ENCODE peak calls at places on chromosomes 2 and 18, in five cellular contexts. E is stimulated activated effector memory CD8-positive, alpha-beta T cell treated with anti-CD3 and anti-CD28 coated beads, Interleukin-12 subunit alpha, Interleukin-12 subunit beta, amount 100 ng/mL, for 72 hours; N is omental fat pad; D is neural crest cell; M is GOT3. Q is an unnamed sample.

GRCh38 chr2:146634256-146635068 is 1210.4 kb upstream of the ACVR2A start:
- DNase-seq in E (no peak), N (no peak), D (no peak), M (no peak), Q (no peak)

GRCh38 chr2:229714080-229714735 is at the start of gene DNER:
- DNase-seq in E (peak; percentile 67), N (no peak), D (peak; percentile 47), M (no peak), Q (no peak)

GRCh38 chr2:230849633-230850357 is 14.9 kb upstream of the ITM2C start:
- DNase-seq in E (peak; percentile 89), N (peak; percentile 59), D (peak; percentile 60), M (no peak), Q (no peak)

GRCh38 chr18:78717051-78717765 is 262.4 kb upstream of the SALL3 start:
- DNase-seq in E (no peak), N (no peak), D (no peak), M (no peak), Q (no peak)

GRCh38 chr2:133976659-133977058 is 277.2 kb upstream of the MGAT5 start:
- DNase-seq in E (no peak), N (no peak), D (no peak), M (no peak), Q (no peak)

GRCh38 chr18:67600781-67601180 is 84.3 kb upstream of the DSEL start:
- DNase-seq in E (no peak), N (no peak), D (no peak), M (no peak), Q (no peak)

GRCh38 chr18:33135951-33136660 is 304.4 kb downstream of the CCDC178 start:
- DNase-seq in E (no peak), N (no peak), D (no peak), M (no peak), Q (no peak)

GRCh38 chr2:105291981-105292380 is 37.6 kb downstream of the TGFBRAP1 start:
- DNase-seq in E (no peak), N (no peak), D (no peak), M (no peak), Q (no peak)

GRCh38 chr2:27217173-27218121 is at the start of gene CAD:
- DNase-seq in E (peak; percentile 90), N (peak; percentile 71), D (peak; percentile 77), M (peak; percentile 39), Q (no peak)

GRCh38 chr2:18704224-18704623 is 114.9 kb upstream of the NT5C1B start:
- DNase-seq in E (no peak), N (no peak), D (no peak), M (no peak), Q (no peak)

GRCh38 chr18:56702946-56703345 is 51.8 kb downstream of the WDR7 start:
- DNase-seq in E (no peak), N (no peak), D (peak; percentile 40), M (no peak), Q (no peak)

GRCh38 chr18:75422341-75422910 is 5.1 kb downstream of the SMIM21 start:
- DNase-seq in E (no peak), N (no peak), D (no peak), M (no peak), Q (no peak)

GRCh38 chr2:26380281-26380680 is 21.4 kb upstream of the DRC1 start:
- DNase-seq in E (no peak), N (no peak), D (no peak), M (no peak), Q (no peak)

GRCh38 chr2:201996681-201997254 is 36.9 kb upstream of the FZD7 start:
- DNase-seq in E (no peak), N (no peak), D (no peak), M (no peak), Q (no peak)

GRCh38 chr2:25655316-25655715 is 18.1 kb downstream of the DTNB start:
- DNase-seq in E (no peak), N (no peak), D (no peak), M (no peak), Q (no peak)

GRCh38 chr2:55768991-55769390 is 75.3 kb upstream of the PNPT1 start:
- DNase-seq in E (no peak), N (no peak), D (no peak), M (no peak), Q (no peak)

GRCh38 chr2:206323486-206323885 is 49.0 kb downstream of the ZDBF2 start:
- DNase-seq in E (no peak), N (no peak), D (no peak), M (no peak), Q (no peak)

GRCh38 chr18:67875057-67875456 is 358.5 kb upstream of the DSEL start:
- DNase-seq in E (no peak), N (no peak), D (no peak), M (no peak), Q (no peak)

GRCh38 chr2:226548706-226549105 is 250.9 kb downstream of the IRS1 start:
- DNase-seq in E (no peak), N (no peak), D (no peak), M (no peak), Q (no peak)

GRCh38 chr2:12858786-12859185 is 142.1 kb downstream of the TRIB2 start:
- DNase-seq in E (no peak), N (no peak), D (no peak), M (no peak), Q (no peak)

GRCh38 chr18:47912343-47912742 is 18.1 kb downstream of the SMAD2 start:
- DNase-seq in E (no peak), N (no peak), D (no peak), M (no peak), Q (no peak)

GRCh38 chr2:103859238-103859637 is 994.7 kb upstream of the POU3F3 start:
- DNase-seq in E (no peak), N (no peak), D (no peak), M (no peak), Q (no peak)

GRCh38 chr2:197515277-197515797 is 529 bp upstream of the MOB4 start:
- DNase-seq in E (no peak), N (no peak), D (no peak), M (no peak), Q (no peak)